ENCODE peak calls at places on chromosomes 16 and 17, in six cellular contexts. Y is GM12878, A is A549, J is GM23338, K is HepG2, Z is Panc1. B is an unnamed sample.

GRCh38 chr17:78338860-78339259 is 21.0 kb downstream of the SOCS3 start:
- DNase-seq in Y (no peak), A (no peak), J (no peak), K (no peak), Z (no peak), B (no peak)

GRCh38 chr17:55617441-55617840 is 105.2 kb downstream of the TMEM100 start:
- DNase-seq in Y (no peak), A (no peak), J (no peak), K (no peak), Z (no peak), B (no peak)

GRCh38 chr16:67459066-67459857 is 21.7 kb downstream of the ATP6V0D1 start:
- DNase-seq in Y (no peak), A (no peak), J (no peak), K (peak), Z (no peak), B (no peak)

GRCh38 chr16:23435500-23435899 is 17.5 kb downstream of the COG7 start:
- DNase-seq in Y (peak), A (peak), J (peak), K (peak), Z (no peak), B (peak)

GRCh38 chr17:35726609-35727460 is 4.6 kb upstream of the RASL10B start:
- DNase-seq in Y (no peak), A (no peak), J (peak), K (peak), Z (no peak), B (no peak)

GRCh38 chr17:28335959-28336871 is 654 bp downstream of the TNFAIP1 start:
- DNase-seq in Y (no peak), A (peak), J (peak), K (peak), Z (no peak), B (no peak)

GRCh38 chr16:57559075-57559790 is 16.8 kb downstream of the ADGRG5 start:
- DNase-seq in Y (no peak), A (no peak), J (no peak), K (no peak), Z (no peak), B (no peak)

GRCh38 chr17:77419547-77420475 is 279.0 kb downstream of the SEC14L1 start:
- DNase-seq in Y (no peak), A (no peak), J (peak), K (peak), Z (no peak), B (peak)

GRCh38 chr16:80710918-80711317 is 93.5 kb downstream of the CDYL2 start:
- DNase-seq in Y (no peak), A (no peak), J (no peak), K (no peak), Z (no peak), B (no peak)

GRCh38 chr17:29124135-29124930 is 55.9 kb downstream of the MYO18A start:
- DNase-seq in Y (no peak), A (peak), J (peak), K (peak), Z (no peak), B (peak)

GRCh38 chr17:4032738-4033137 is 68.5 kb upstream of the ATP2A3 start:
- DNase-seq in Y (no peak), A (no peak), J (peak), K (no peak), Z (no peak), B (no peak)

GRCh38 chr16:64784635-64785034 is 337.2 kb downstream of the CDH11 start:
- DNase-seq in Y (no peak), A (no peak), J (no peak), K (no peak), Z (no peak), B (no peak)

GRCh38 chr16:3454631-3455147 is 11.2 kb downstream of the NAA60 start:
- DNase-seq in Y (no peak), A (no peak), J (no peak), K (peak), Z (no peak), B (no peak)

GRCh38 chr17:27456681-27457404 is 595 bp downstream of the KSR1 start:
- DNase-seq in Y (no peak), A (no peak), J (peak), K (no peak), Z (no peak), B (no peak)

GRCh38 chr16:81530296-81530721 is 85.7 kb downstream of the CMIP start:
- DNase-seq in Y (no peak), A (no peak), J (no peak), K (no peak), Z (no peak), B (no peak)

GRCh38 chr17:79165296-79165695 is 90.7 kb downstream of the ENGASE start:
- DNase-seq in Y (no peak), A (no peak), J (no peak), K (no peak), Z (no peak), B (no peak)

GRCh38 chr16:6966925-6967324 is 365.7 kb upstream of the RBFOX1 start:
- DNase-seq in Y (no peak), A (no peak), J (no peak), K (no peak), Z (no peak), B (no peak)

GRCh38 chr16:27374794-27375499 is 27.0 kb upstream of the IL21R start:
- DNase-seq in Y (peak), A (peak), J (peak), K (peak), Z (no peak), B (peak)

GRCh38 chr16:19589771-19590302 is 34.3 kb downstream of the VPS35L start:
- DNase-seq in Y (no peak), A (peak), J (no peak), K (peak), Z (no peak), B (no peak)

GRCh38 chr16:4795181-4795827 is at the start of gene SMIM22:
- DNase-seq in Y (no peak), A (no peak), J (peak), K (no peak), Z (no peak), B (no peak)

GRCh38 chr16:87541882-87542234 is 49.0 kb upstream of the ZCCHC14 start:
- DNase-seq in Y (no peak), A (no peak), J (no peak), K (no peak), Z (no peak), B (no peak)

GRCh38 chr17:19021622-19022083 is 17.1 kb upstream of the FAM83G start:
- DNase-seq in Y (no peak), A (no peak), J (peak), K (no peak), Z (no peak), B (no peak)

GRCh38 chr17:74768069-74768762 is 7.9 kb downstream of the NAT9 start:
- DNase-seq in Y (no peak), A (no peak), J (no peak), K (no peak), Z (no peak), B (no peak)

GRCh38 chr17:61410555-61411089 is 11.0 kb downstream of the TBX2 start:
- DNase-seq in Y (no peak), A (peak), J (peak), K (no peak), Z (no peak), B (peak)

GRCh38 chr17:77697480-77698400 is 260.8 kb upstream of the TNRC6C start:
- DNase-seq in Y (no peak), A (no peak), J (no peak), K (no peak), Z (no peak), B (no peak)

GRCh38 chr17:59550703-59551102 is 14.7 kb upstream of the DHX40 start:
- DNase-seq in Y (no peak), A (no peak), J (no peak), K (no peak), Z (no peak), B (no peak)

GRCh38 chr16:85988723-85989313 is 89.9 kb downstream of the IRF8 start:
- DNase-seq in Y (peak), A (no peak), J (no peak), K (no peak), Z (no peak), B (no peak)

GRCh38 chr17:17186051-17186450 is 20.1 kb downstream of the PLD6 start:
- DNase-seq in Y (no peak), A (no peak), J (no peak), K (no peak), Z (no peak), B (no peak)

GRCh38 chr17:74524751-74525725 is 6.2 kb downstream of the CD300LB start:
- DNase-seq in Y (no peak), A (no peak), J (no peak), K (no peak), Z (no peak), B (no peak)

GRCh38 chr17:17345686-17346427 is 42.7 kb downstream of the NT5M start:
- DNase-seq in Y (no peak), A (no peak), J (no peak), K (no peak), Z (no peak), B (no peak)

GRCh38 chr17:76074390-76075363 is at the start of gene GALR2:
- DNase-seq in Y (no peak), A (no peak), J (peak), K (no peak), Z (no peak), B (no peak)

GRCh38 chr17:76072149-76072858 is at the start of gene SRP68:
- DNase-seq in Y (peak), A (peak), J (peak), K (peak), Z (no peak), B (peak)

GRCh38 chr17:76075364-76076099 is 951 bp downstream of the GALR2 start:
- DNase-seq in Y (no peak), A (peak), J (peak), K (no peak), Z (no peak), B (peak)

GRCh38 chr17:76076100-76076764 is 1.7 kb downstream of the GALR2 start:
- DNase-seq in Y (no peak), A (no peak), J (peak), K (no peak), Z (no peak), B (no peak)

DNA sequence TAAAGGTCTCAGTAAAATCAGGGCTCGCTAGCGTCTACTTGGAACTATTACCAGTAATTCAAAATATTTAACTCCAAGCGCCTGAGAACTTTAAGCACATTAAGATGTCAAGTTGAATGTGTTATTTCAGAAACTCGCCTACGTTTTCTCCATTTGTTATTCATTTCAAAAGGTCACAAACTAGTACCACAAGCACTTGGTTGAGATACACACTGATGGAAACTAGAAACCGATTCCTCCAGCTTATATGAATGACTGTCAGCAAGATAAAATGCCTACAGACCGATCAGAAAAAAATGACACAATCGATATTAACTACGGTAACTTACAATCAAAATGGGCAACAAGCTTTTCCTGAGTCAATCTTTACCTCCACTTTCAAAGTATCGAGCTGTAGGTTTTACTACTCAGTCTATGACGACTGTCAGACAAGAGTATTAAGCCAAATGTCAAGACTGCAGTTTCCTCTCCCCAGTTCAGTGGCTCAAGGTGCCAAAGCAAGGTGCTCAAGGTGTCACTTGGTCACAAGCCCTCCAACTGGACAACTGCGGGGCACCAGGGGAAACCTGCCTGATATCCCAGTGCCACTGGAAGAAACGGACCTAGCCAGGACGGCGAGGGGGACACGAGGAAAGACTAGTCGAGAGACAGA is 694 bp downstream of the SRP68 start:
- DNase-seq in Y (no peak), A (no peak), J (no peak), K (no peak), Z (no peak), B (no peak)
- TF ChIP-seq REST in Y (no peak), A (no peak), J (no peak), K (no peak), Z (no peak), B (no peak)

GRCh38 chr17:5861849-5862248 is 208.3 kb upstream of the WSCD1 start:
- DNase-seq in Y (no peak), A (no peak), J (no peak), K (no peak), Z (no peak), B (no peak)
- TF ChIP-seq REST in Y (no peak), A (no peak), J (no peak), K (no peak), Z (no peak), B (no peak)

GRCh38 chr17:45225051-45225700 is 3.5 kb downstream of the FMNL1 start:
- DNase-seq in Y (no peak), A (peak), J (no peak), K (no peak), Z (no peak), B (peak)
- TF ChIP-seq REST in Y (no peak), A (no peak), J (no peak), K (no peak), Z (no peak), B (no peak)

DNA sequence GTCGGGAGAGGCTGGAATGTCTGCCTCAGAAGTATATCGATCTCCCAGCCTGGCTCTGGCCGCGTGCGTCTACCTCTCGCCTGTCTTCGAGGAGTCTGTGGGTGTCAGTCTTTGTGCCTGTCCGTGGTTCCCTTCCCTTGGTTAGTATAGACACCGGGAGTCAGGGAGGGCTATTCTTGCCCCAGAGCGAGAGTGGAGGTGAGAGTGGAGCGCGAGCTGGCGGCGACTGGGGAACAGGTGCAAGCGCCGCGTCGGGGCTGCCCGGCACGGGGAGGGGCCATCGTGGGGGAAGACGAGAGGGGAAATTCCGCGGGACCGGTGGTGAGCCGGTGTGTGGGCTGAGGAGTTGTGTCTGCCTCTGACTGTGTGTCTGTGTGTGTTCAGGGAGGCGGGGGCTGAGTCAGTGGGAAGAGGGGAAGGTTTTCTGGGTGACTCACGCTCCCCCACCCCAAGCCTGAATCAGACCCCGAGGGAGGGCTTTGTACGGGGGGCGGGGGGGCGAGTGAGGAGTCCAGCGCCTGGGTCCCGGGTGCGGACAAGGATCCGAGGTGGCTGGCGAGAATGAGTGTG is 8.4 kb downstream of the KDM6B start:
- DNase-seq in Y (no peak), A (peak), J (no peak), K (peak), Z (no peak), B (no peak)
- TF ChIP-seq REST in Y (no peak), A (peak), J (no peak), K (no peak), Z (no peak), B (no peak)

GRCh38 chr17:50169121-50169764 is 3.4 kb downstream of the SGCA start:
- DNase-seq in Y (peak), A (peak), J (peak), K (peak), Z (peak), B (peak)
- TF ChIP-seq REST in Y (no peak), A (no peak), J (no peak), K (no peak), Z (no peak), B (no peak)

GRCh38 chr17:30840775-30841174 is 9.0 kb downstream of the ATAD5 start:
- DNase-seq in Y (no peak), A (no peak), J (no peak), K (no peak), Z (no peak), B (no peak)
- TF ChIP-seq REST in Y (no peak), A (no peak), J (no peak), K (no peak), Z (no peak), B (no peak)

B was measured in HL-60.